ENCODE peak calls at places on chromosomes 1 and 21, in nine cellular contexts. L is neural crest cell, H is psoas muscle, P is GM10248, O is mucosa of descending colon, T is RWPE1, W is B cell, G is fibroblast of villous mesenchyme, E is esophagus squamous epithelium. F is an unnamed sample.

GRCh38 chr1:101506541-101507164 is 269.8 kb downstream of the S1PR1 start:
- DNase-seq in L (peak; percentile 53), H (no peak), P (peak; percentile 35), O (no peak), T (peak; percentile 24), W (no peak), G (peak; percentile 39), E (no peak), F (peak; percentile 46)

GRCh38 chr1:32944180-32944579 is 20.4 kb downstream of the RNF19B start:
- DNase-seq in L (no peak), H (no peak), P (no peak), O (no peak), T (no peak), W (no peak), G (no peak), E (no peak), F (no peak)

GRCh38 chr1:115596080-115596795 is 45.5 kb upstream of the VANGL1 start:
- DNase-seq in L (no peak), H (no peak), P (no peak), O (no peak), T (no peak), W (no peak), G (peak; percentile 75), E (no peak), F (no peak)

GRCh38 chr1:64209221-64209620 is 5.8 kb downstream of the UBE2U start:
- DNase-seq in L (no peak), H (no peak), P (no peak), O (no peak), T (no peak), W (no peak), G (peak; percentile 30), E (no peak), F (no peak)

GRCh38 chr1:45375104-45376090 is 35.2 kb upstream of the MUTYH start:
- DNase-seq in L (no peak), H (no peak), P (peak; percentile 15), O (no peak), T (no peak), W (no peak), G (no peak), E (no peak), F (no peak)

GRCh38 chr1:3012511-3013291 is 8.6 kb upstream of the ACTRT2 start:
- DNase-seq in L (peak; percentile 24), H (peak; percentile 57), P (peak; percentile 48), O (peak; percentile 43), T (peak; percentile 26), W (peak; percentile 38), G (no peak), E (no peak), F (peak; percentile 70)

GRCh38 chr1:176880954-176881595 is 283.4 kb downstream of the ASTN1 start:
- DNase-seq in L (peak; percentile 87), H (peak; percentile 65), P (peak; percentile 63), O (no peak), T (peak; percentile 79), W (peak; percentile 48), G (peak; percentile 70), E (no peak), F (peak; percentile 57)

GRCh38 chr1:32215629-32216505 is 6.3 kb downstream of the TMEM234 start:
- DNase-seq in L (peak; percentile 68), H (no peak), P (peak; percentile 69), O (peak; percentile 78), T (peak; percentile 71), W (peak; percentile 57), G (peak; percentile 65), E (no peak), F (peak; percentile 68)

GRCh38 chr1:116067564-116067887 is 43.7 kb upstream of the MAB21L3 start:
- DNase-seq in L (no peak), H (peak; percentile 43), P (no peak), O (no peak), T (no peak), W (no peak), G (peak; percentile 85), E (no peak), F (no peak)

GRCh38 chr1:19504796-19505693 is 19.7 kb upstream of the CAPZB start:
- DNase-seq in L (no peak), H (no peak), P (no peak), O (no peak), T (no peak), W (no peak), G (peak; percentile 99), E (no peak), F (no peak)

GRCh38 chr1:204874274-204874673 is 3.6 kb downstream of the NFASC start:
- DNase-seq in L (no peak), H (no peak), P (no peak), O (no peak), T (no peak), W (no peak), G (no peak), E (no peak), F (no peak)

GRCh38 chr1:52259886-52260285 is 106.1 kb downstream of the CC2D1B start:
- DNase-seq in L (no peak), H (no peak), P (no peak), O (no peak), T (no peak), W (no peak), G (peak; percentile 64), E (no peak), F (no peak)

GRCh38 chr1:77489910-77490309 is 192.5 kb downstream of the ZZZ3 start:
- DNase-seq in L (no peak), H (no peak), P (no peak), O (no peak), T (no peak), W (no peak), G (peak; percentile 49), E (no peak), F (no peak)

GRCh38 chr1:29809446-29810120 is 573.3 kb downstream of the PTPRU start:
- DNase-seq in L (no peak), H (no peak), P (no peak), O (no peak), T (no peak), W (no peak), G (no peak), E (no peak), F (no peak)

GRCh38 chr1:40782371-40782956 is 1.1 kb upstream of the KCNQ4 start:
- DNase-seq in L (no peak), H (peak; percentile 28), P (no peak), O (peak; percentile 72), T (peak; percentile 14), W (no peak), G (no peak), E (no peak), F (no peak)

GRCh38 chr21:32311621-32312020 is 13.0 kb downstream of the MRAP start:
- DNase-seq in L (no peak), H (no peak), P (no peak), O (no peak), T (no peak), W (no peak), G (no peak), E (no peak), F (no peak)

GRCh38 chr1:17198476-17199258 is 6.3 kb upstream of the PADI1 start:
- DNase-seq in L (no peak), H (no peak), P (no peak), O (peak; percentile 13), T (no peak), W (no peak), G (no peak), E (no peak), F (no peak)

GRCh38 chr1:119926553-119926952 is 30.2 kb upstream of the ADAM30 start:
- DNase-seq in L (no peak), H (no peak), P (no peak), O (no peak), T (no peak), W (no peak), G (no peak), E (no peak), F (no peak)

GRCh38 chr21:27700974-27701614 is 734.2 kb upstream of the ADAMTS5 start:
- DNase-seq in L (peak; percentile 84), H (peak; percentile 83), P (peak; percentile 17), O (peak; percentile 62), T (peak; percentile 36), W (no peak), G (peak; percentile 90), E (no peak), F (peak; percentile 49)
- TF ChIP-seq CTCF in L (peak; percentile 97), H (peak; percentile 95), P (peak; percentile 79), O (peak; percentile 61), T (peak; percentile 71), W (no peak), G (peak; percentile 84), E (no peak), F (peak; percentile 39)

DNA sequence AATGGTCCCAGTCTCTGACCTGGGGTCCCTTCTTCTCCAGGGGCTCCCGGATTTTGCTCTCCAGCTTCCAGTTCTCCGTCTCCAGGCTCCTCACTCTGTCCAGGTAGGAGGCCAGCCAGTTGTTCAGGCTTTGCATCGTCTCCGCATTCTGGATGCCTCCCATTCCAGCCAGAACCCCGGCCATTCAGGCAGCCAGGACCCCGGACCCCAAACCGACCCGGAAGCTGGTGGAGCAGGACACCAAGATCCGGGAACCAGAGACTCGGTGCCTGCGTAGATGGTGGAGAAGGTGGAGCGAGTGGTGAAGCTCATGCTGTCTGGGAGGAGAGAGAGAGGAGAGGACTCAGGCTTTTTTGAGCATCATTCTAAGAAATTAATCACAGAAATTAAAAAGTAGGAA is 572.4 kb upstream of the NCAM2 start:
- DNase-seq in L (no peak), H (no peak), P (no peak), O (no peak), T (no peak), W (no peak), G (no peak), E (no peak), F (no peak)
- TF ChIP-seq CTCF in L (no peak), H (no peak), P (no peak), O (no peak), T (no peak), W (no peak), G (no peak), E (no peak), F (no peak)

GRCh38 chr1:62906428-62906886 is 122.5 kb downstream of the ATG4C start:
- DNase-seq in L (peak; percentile 19), H (no peak), P (no peak), O (no peak), T (no peak), W (no peak), G (peak; percentile 21), E (no peak), F (peak; percentile 8)
- TF ChIP-seq CTCF in L (peak; percentile 64), H (no peak), P (peak; percentile 18), O (no peak), T (no peak), W (peak; percentile 37), G (peak; percentile 69), E (no peak), F (no peak)

GRCh38 chr1:97668945-97669344 is 251.9 kb downstream of the DPYD start:
- DNase-seq in L (no peak), H (no peak), P (peak; percentile 8), O (no peak), T (peak; percentile 25), W (no peak), G (peak; percentile 20), E (no peak), F (peak; percentile 8)
- TF ChIP-seq CTCF in L (no peak), H (no peak), P (no peak), O (no peak), T (peak; percentile 18), W (no peak), G (no peak), E (no peak), F (no peak)

DNA sequence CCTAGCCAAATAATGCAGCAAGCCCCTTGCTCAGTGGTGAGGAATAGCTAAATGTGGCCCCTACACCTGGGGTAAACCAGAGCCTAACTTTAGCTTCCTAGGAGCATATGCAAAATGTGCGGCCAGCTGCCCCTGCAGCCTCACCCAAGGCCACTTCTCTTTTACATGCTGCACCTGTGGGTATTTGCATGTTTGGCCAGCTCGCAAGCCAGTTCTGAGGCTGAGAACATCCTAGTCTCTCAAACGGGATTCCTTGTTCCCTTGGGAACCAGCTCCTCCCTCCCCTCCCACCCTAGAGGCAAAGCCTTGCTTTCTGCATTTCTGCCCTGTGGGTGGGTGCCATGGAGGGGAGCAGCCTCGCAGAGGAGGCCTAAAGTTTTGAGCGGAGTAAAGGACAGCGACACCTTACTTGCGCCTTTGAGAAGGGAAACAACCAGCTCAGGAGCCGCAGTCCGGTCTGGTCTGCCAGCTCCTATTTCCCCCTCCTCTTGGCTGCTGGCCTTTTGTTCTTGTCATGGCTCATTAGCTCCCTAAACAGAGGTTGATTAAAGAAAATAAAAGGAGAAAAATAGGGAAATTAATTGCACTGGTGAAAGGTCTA is 68.5 kb downstream of the TEX35 start:
- DNase-seq in L (no peak), H (no peak), P (no peak), O (peak; percentile 67), T (no peak), W (peak; percentile 86), G (no peak), E (no peak), F (peak; percentile 19)
- TF ChIP-seq CTCF in L (no peak), H (no peak), P (no peak), O (no peak), T (no peak), W (no peak), G (no peak), E (no peak), F (no peak)